ENCODE peak calls at places on chromosomes 4 and X, in six cellular contexts. Z is neural progenitor cell; E is thoracic aorta; H is HAP-1; A is epithelial cell of esophagus; G is CD8-positive, alpha-beta memory T cell. F is an unnamed sample.

GRCh38 chr4:179977378-179977777 is 2265.8 kb upstream of the TENM3 start:
- DNase-seq in Z (no peak), E (no peak), H (no peak), A (no peak), G (no peak), F (no peak)

GRCh38 chrX:119694601-119695534 is 1.9 kb upstream of the SEPTIN6 start:
- DNase-seq in Z (peak), E (no peak), H (no peak), A (peak), G (no peak), F (no peak)

GRCh38 chr4:149961876-149962597 is 116.2 kb upstream of the DCLK2 start:
- DNase-seq in Z (no peak), E (no peak), H (no peak), A (peak), G (no peak), F (peak)

GRCh38 chr4:124144302-124144701 is 568.2 kb downstream of the ANKRD50 start:
- DNase-seq in Z (no peak), E (no peak), H (no peak), A (peak), G (no peak), F (no peak)

GRCh38 chrX:46710425-46710824 is 48.5 kb downstream of the SLC9A7 start:
- DNase-seq in Z (no peak), E (no peak), H (no peak), A (peak), G (no peak), F (peak)

GRCh38 chr4:3520796-3521600 is 11.2 kb downstream of the LRPAP1 start:
- DNase-seq in Z (no peak), E (no peak), H (no peak), A (no peak), G (no peak), F (no peak)

GRCh38 chr4:40749717-40750460 is at the start of gene NSUN7:
- DNase-seq in Z (peak), E (no peak), H (no peak), A (peak), G (no peak), F (peak)

GRCh38 chrX:149563359-149563758 is 13.6 kb upstream of the HSFX3 start:
- DNase-seq in Z (no peak), E (no peak), H (no peak), A (no peak), G (no peak), F (no peak)

GRCh38 chr4:98617358-98618047 is 40.9 kb downstream of the TSPAN5 start:
- DNase-seq in Z (no peak), E (no peak), H (no peak), A (no peak), G (no peak), F (no peak)

GRCh38 chr4:124867551-124867950 is 155.0 kb upstream of the ANKRD50 start:
- DNase-seq in Z (no peak), E (no peak), H (no peak), A (peak), G (no peak), F (peak)

GRCh38 chr4:89000844-89001360 is 56.1 kb downstream of the FAM13A start:
- DNase-seq in Z (no peak), E (no peak), H (peak), A (peak), G (no peak), F (peak)

GRCh38 chr4:38322709-38323108 is 341.3 kb upstream of the KLF3 start:
- DNase-seq in Z (no peak), E (no peak), H (no peak), A (no peak), G (no peak), F (peak)

GRCh38 chrX:140509468-140510305 is 4.8 kb upstream of the SOX3 start:
- DNase-seq in Z (peak), E (no peak), H (no peak), A (no peak), G (no peak), F (peak)
- H3K4me3 ChIP-seq in Z (no peak), E (no peak), H (no peak), A (no peak), G (no peak), F (no peak)

GRCh38 chr4:138090145-138090917 is 151.8 kb downstream of the SLC7A11 start:
- DNase-seq in Z (peak), E (no peak), H (peak), A (peak), G (no peak), F (peak)
- H3K4me3 ChIP-seq in Z (no peak), E (peak), H (peak), A (peak), G (no peak), F (peak)

DNA sequence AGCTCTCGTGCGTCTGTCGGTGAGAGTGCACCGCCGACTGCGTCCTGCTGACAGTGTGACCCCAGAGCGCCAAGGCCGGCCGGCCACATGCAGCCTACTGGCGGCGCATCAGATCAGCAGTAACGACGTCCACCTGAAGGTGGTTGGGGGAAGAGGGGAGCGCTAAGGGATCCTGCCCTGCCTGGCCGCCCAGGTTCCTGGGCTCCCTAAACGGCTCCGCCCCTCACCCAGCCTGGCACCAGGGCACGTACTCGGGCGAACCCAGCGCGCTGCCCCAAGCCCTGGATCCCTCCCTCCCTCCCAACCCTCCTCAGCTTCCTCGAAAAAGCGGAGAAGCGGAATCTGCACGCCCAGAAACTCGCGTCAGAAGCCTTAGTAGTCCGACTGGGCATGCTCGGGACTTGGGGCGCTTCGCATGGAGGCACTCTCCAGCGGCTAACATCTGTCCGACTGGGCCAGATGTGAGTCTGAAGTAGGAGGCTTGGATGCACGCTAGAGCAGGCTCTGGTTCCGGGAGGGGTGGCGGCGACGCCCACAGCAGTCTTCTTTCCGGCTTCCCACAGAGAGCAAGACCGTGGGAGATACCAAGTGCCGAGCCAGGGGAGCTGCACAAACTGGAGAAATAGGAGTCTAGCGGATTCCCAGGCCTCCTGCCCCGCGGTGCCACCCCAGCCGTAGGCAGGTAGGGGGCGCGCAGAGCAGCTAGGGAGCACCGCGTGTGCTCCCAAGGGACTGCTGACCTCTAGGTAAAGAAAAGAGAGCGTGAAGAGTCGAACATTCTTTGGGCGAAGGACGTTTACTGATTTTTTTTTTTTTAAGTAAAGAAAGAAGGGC is 114.4 kb upstream of the TEX13C start:
- DNase-seq in Z (peak), E (no peak), H (peak), A (peak), G (no peak), F (peak)
- H3K4me3 ChIP-seq in Z (peak), E (peak), H (peak), A (peak), G (no peak), F (peak)

GRCh38 chr4:80265571-80266266 is 745 bp upstream of the FGF5 start:
- DNase-seq in Z (peak), E (no peak), H (no peak), A (peak), G (no peak), F (peak)

GRCh38 chr4:80268936-80269335 is 2.5 kb downstream of the FGF5 start:
- DNase-seq in Z (no peak), E (no peak), H (no peak), A (peak), G (no peak), F (no peak)

GRCh38 chr4:80266267-80266901 is at the start of gene FGF5:
- DNase-seq in Z (peak), E (no peak), H (peak), A (peak), G (no peak), F (peak)

GRCh38 chr4:80268081-80268823 is 1.8 kb downstream of the FGF5 start:
- DNase-seq in Z (peak), E (no peak), H (no peak), A (peak), G (no peak), F (peak)

DNA sequence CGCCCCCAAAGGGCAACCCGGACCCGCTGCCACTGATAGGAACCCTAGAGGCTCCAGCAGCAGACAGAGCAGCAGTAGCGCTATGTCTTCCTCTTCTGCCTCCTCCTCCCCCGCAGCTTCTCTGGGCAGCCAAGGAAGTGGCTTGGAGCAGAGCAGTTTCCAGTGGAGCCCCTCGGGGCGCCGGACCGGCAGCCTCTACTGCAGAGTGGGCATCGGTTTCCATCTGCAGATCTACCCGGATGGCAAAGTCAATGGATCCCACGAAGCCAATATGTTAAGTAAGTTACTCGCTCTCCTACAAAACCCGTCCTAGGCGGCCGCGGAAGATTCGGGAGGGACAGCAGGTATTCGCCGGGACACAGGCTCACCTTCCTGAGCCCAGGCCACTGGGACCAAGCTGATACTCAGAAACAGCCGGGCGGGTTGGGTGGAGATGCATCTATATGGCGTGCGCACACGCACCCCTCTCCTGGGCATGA is 477 bp downstream of the FGF5 start:
- DNase-seq in Z (peak), E (no peak), H (no peak), A (peak), G (no peak), F (peak)
- H3K4me3 ChIP-seq in Z (peak), E (peak), H (peak), A (peak), G (no peak), F (peak)

DNA sequence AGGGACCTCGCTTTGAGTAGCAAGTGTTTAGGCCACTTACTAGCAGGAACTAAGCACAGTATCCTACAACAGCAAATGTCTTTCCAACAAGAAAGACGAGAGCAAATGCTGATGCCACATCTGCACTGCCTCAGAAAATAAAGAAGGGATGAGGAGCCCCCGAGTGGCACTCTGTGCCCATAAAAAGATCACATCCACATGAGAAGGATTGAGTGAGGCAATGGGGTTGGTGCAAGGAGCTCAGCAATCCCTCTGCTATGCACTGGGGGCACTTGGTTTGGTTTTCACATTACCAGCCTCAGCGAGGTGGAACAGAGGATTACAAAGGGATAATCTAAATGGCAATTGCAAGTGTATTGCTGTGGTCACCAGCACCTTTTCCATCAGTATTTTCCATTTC is 252.8 kb upstream of the SLC7A11 start:
- DNase-seq in Z (peak), E (no peak), H (no peak), A (peak), G (no peak), F (peak)
- H3K4me3 ChIP-seq in Z (no peak), E (no peak), H (no peak), A (no peak), G (no peak), F (no peak)

DNA sequence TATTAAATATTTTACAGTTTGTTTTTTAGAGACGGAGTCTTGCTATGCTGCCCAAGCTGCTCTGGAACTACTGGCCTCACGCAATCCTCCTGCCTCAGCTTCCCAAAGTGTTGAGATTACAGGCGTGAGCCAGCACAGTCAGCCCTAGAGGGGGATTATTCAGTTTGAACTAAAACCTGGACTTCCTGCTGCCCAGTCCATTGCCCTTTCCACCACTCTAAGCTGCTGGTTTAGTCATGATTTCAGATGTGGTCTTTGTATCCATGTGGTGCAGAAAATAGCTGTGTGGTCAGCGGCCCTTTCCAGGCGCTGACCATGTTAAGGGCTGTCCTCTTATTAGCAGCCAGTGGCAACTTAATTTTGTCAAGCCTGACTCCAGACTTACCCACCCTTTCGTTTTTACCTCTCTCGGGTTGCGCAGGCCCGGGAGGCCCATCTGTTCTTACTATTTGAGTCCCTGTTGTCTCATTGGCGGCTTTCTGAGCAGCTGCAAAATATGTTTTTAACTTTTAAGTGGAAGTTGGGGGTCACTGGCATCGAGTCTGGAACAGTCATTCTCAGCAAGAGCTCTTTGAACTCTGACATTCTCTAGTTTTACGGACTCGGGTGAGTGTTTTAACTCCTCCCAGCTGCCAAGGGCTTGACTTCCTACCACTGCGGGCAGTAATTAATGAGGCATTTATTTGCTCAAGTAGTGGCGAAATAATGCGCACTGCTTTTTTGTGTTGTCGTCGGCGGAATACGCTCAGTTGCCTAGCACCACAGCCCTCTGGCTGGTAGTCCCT is 772 bp upstream of the VMA21 start:
- DNase-seq in Z (no peak), E (peak), H (no peak), A (peak), G (no peak), F (peak)
- H3K4me3 ChIP-seq in Z (peak), E (peak), H (peak), A (peak), G (peak), F (peak)

GRCh38 chr4:52984469-52984868 is 122.4 kb downstream of the RASL11B start:
- DNase-seq in Z (no peak), E (no peak), H (no peak), A (peak), G (no peak), F (peak)
- H3K4me3 ChIP-seq in Z (no peak), E (no peak), H (no peak), A (no peak), G (no peak), F (no peak)

GRCh38 chr4:69054578-69055200 is 41.6 kb upstream of the UGT2B7 start:
- DNase-seq in Z (no peak), E (no peak), H (no peak), A (peak), G (no peak), F (peak)

GRCh38 chr4:69056921-69057562 is 39.2 kb upstream of the UGT2B7 start:
- DNase-seq in Z (no peak), E (no peak), H (no peak), A (peak), G (no peak), F (no peak)

GRCh38 chr4:69058410-69059059 is 37.7 kb upstream of the UGT2B7 start:
- DNase-seq in Z (peak), E (no peak), H (no peak), A (no peak), G (no peak), F (no peak)

GRCh38 chr4:69060651-69061308 is 35.5 kb upstream of the UGT2B7 start:
- DNase-seq in Z (peak), E (no peak), H (no peak), A (peak), G (no peak), F (no peak)

GRCh38 chr4:69057620-69058409 is 38.5 kb upstream of the UGT2B7 start:
- DNase-seq in Z (peak), E (no peak), H (no peak), A (peak), G (no peak), F (no peak)
- H3K4me3 ChIP-seq in Z (no peak), E (no peak), H (no peak), A (no peak), G (no peak), F (no peak)

DNA sequence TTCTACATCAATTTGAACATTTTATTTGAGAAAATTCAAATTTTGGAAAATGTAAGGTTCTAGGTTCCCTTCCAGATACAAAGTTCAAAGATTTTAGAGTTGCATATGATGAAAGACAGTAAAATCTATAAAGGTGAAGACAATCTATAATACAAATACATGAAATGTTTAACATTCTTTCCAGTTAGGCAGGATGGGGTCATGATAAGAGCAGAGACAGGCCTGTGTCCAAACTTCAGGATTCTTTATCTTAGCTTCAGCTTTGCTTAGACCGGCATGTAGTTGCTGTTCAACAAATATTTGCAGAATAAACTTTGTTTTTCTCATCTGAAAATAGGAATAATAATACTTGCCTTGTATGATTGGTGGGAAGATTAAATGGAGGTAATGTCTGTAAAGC is 4.5 kb upstream of the RPS6KA3 start:
- DNase-seq in Z (no peak), E (no peak), H (no peak), A (no peak), G (no peak), F (no peak)
- H3K4me3 ChIP-seq in Z (no peak), E (no peak), H (no peak), A (no peak), G (no peak), F (no peak)

F was measured in bronchial epithelial cell.